ENCODE peak calls at places on chromosome 19, in five cellular contexts. V is NCI-H1092 treated with DMSO at 0.1 percent for 48 hours; M is stimulated activated CD4-positive, alpha-beta T cell treated with anti-CD3 and anti-CD28 coated beads, Interleukin-4, amount 100 ng/mL, for 4 hours; I is substantia nigra; T is EL. G is an unnamed sample.

GRCh38 chr19:32808236-32808635 is 61.3 kb downstream of the SLC7A9 start:
- DNase-seq in V (no peak), M (no peak), I (no peak), T (no peak), G (no peak)

GRCh38 chr19:56687036-56687435 is 15.5 kb upstream of the ZNF835 start:
- DNase-seq in V (no peak), M (no peak), I (no peak), T (no peak), G (no peak)

GRCh38 chr19:51784922-51785690 is 9.9 kb upstream of the FPR3 start:
- DNase-seq in V (no peak), M (peak; percentile 57), I (no peak), T (peak; percentile 80), G (no peak)

GRCh38 chr19:23409392-23410048 is 14.2 kb upstream of the ZNF91 start:
- DNase-seq in V (no peak), M (no peak), I (no peak), T (no peak), G (no peak)

GRCh38 chr19:46970815-46971214 is 48.8 kb upstream of the NPAS1 start:
- DNase-seq in V (no peak), M (no peak), I (no peak), T (peak; percentile 97), G (no peak)

GRCh38 chr19:33462112-33462726 is 59.4 kb downstream of the PEPD start:
- DNase-seq in V (peak; percentile 82), M (no peak), I (no peak), T (no peak), G (no peak)

GRCh38 chr19:35717665-35718344 is at the start of gene KMT2B:
- DNase-seq in V (peak; percentile 91), M (no peak), I (peak; percentile 86), T (peak; percentile 96), G (peak; percentile 82)

GRCh38 chr19:35380450-35381124 is 9.7 kb downstream of the GPR42 start:
- DNase-seq in V (no peak), M (no peak), I (no peak), T (no peak), G (no peak)

GRCh38 chr19:11361037-11361770 is 6.0 kb downstream of the PLPPR2 start:
- DNase-seq in V (no peak), M (no peak), I (no peak), T (no peak), G (no peak)

GRCh38 chr19:50850738-50851137 is 4.0 kb upstream of the KLK3 start:
- DNase-seq in V (no peak), M (no peak), I (no peak), T (no peak), G (no peak)

GRCh38 chr19:2507109-2507508 is 31.2 kb downstream of the GADD45B start:
- DNase-seq in V (peak; percentile 71), M (peak; percentile 16), I (no peak), T (peak; percentile 29), G (no peak)

GRCh38 chr19:34253711-34254551 is 423 bp upstream of the GARRE1 start:
- DNase-seq in V (peak; percentile 30), M (peak; percentile 74), I (peak; percentile 58), T (peak; percentile 63), G (no peak)

GRCh38 chr19:45972081-45972943 is 1.4 kb downstream of the NOVA2 start:
- DNase-seq in V (no peak), M (peak; percentile 81), I (no peak), T (no peak), G (no peak)

GRCh38 chr19:34319785-34320184 is 45.2 kb upstream of the GPI start:
- DNase-seq in V (no peak), M (no peak), I (no peak), T (no peak), G (no peak)

GRCh38 chr19:53877361-53877766 is 4.6 kb upstream of the PRKCG start:
- DNase-seq in V (no peak), M (peak; percentile 30), I (no peak), T (no peak), G (no peak)

GRCh38 chr19:8827277-8827676 is 4.8 kb downstream of the ZNF558 start:
- DNase-seq in V (no peak), M (no peak), I (no peak), T (no peak), G (no peak)

GRCh38 chr19:16170134-16170533 is 3.2 kb downstream of the CIB3 start:
- DNase-seq in V (no peak), M (no peak), I (no peak), T (no peak), G (no peak)

GRCh38 chr19:35157431-35157830 is 2.9 kb downstream of the FXYD5 start:
- DNase-seq in V (no peak), M (no peak), I (no peak), T (no peak), G (no peak)

GRCh38 chr19:48614436-48615144 is at the start of gene FAM83E:
- DNase-seq in V (no peak), M (no peak), I (no peak), T (no peak), G (peak; percentile 38)

GRCh38 chr19:38071647-38072046 is 152.4 kb downstream of the DPF1 start:
- DNase-seq in V (no peak), M (no peak), I (no peak), T (no peak), G (no peak)

GRCh38 chr19:29429021-29429420 is 96.8 kb upstream of the VSTM2B start:
- DNase-seq in V (no peak), M (no peak), I (no peak), T (no peak), G (no peak)

GRCh38 chr19:33241530-33242101 is 16.0 kb upstream of the SLC7A10 start:
- DNase-seq in V (no peak), M (peak; percentile 26), I (no peak), T (no peak), G (no peak)

GRCh38 chr19:47215581-47215980 is 15.4 kb downstream of the BBC3 start:
- DNase-seq in V (no peak), M (no peak), I (no peak), T (no peak), G (no peak)

GRCh38 chr19:19613456-19613855 is 5.0 kb downstream of the PBX4 start:
- DNase-seq in V (no peak), M (no peak), I (no peak), T (peak; percentile 48), G (no peak)

GRCh38 chr19:5932146-5932545 is 18.1 kb downstream of the CAPS start:
- DNase-seq in V (no peak), M (no peak), I (no peak), T (no peak), G (no peak)

GRCh38 chr19:44893704-44894103 is 2.6 kb downstream of the TOMM40 start:
- DNase-seq in V (no peak), M (no peak), I (no peak), T (no peak), G (no peak)

GRCh38 chr19:4369888-4370260 is 26.5 kb downstream of the MPND start:
- DNase-seq in V (no peak), M (peak; percentile 75), I (peak; percentile 27), T (no peak), G (no peak)

GRCh38 chr19:45569619-45570421 is 14.8 kb downstream of the OPA3 start:
- DNase-seq in V (no peak), M (peak; percentile 22), I (no peak), T (peak; percentile 48), G (no peak)